ENCODE peak calls at places on chromosomes 5 and 9, in seven cellular contexts. U is mucosa of gallbladder, A is Right ventricle myocardium superior, S is nucleus accumbens, O is NCI-H1694, R is HuH-7.5, X is endothelial cell. Y is an unnamed sample.
A peak's percentile ranks its signal among the peaks of the same experiment; 100 is the strongest.

GRCh38 chr5:141866111-141866510 is 12.1 kb downstream of the PCDH1 start:
- DNase-seq in O (no peak), R (no peak), S (peak; percentile 91), X (no peak), U (peak; percentile 91), A (no peak), Y (peak; percentile 70)

GRCh38 chr9:129580211-129580915 is 40.5 kb downstream of the C9orf50 start:
- DNase-seq in X (no peak), R (no peak), A (no peak), O (no peak), S (no peak), U (no peak), Y (no peak)

GRCh38 chr9:68505681-68506409 is 34.8 kb downstream of the TMEM252 start:
- DNase-seq in A (no peak), U (no peak), O (no peak), X (no peak), R (no peak), S (no peak), Y (no peak)

GRCh38 chr9:84239341-84239740 is 101.2 kb downstream of the SLC28A3 start:
- DNase-seq in O (no peak), A (no peak), R (no peak), S (no peak), X (no peak), U (no peak), Y (no peak)

GRCh38 chr9:546797-547223 is 294.7 kb upstream of the DMRT1 start:
- DNase-seq in O (peak; percentile 59), R (no peak), X (peak; percentile 4), S (peak; percentile 56), A (no peak), U (no peak), Y (no peak)

GRCh38 chr5:159097461-159098284 is 2.0 kb downstream of the EBF1 start:
- DNase-seq in X (peak; percentile 33), O (no peak), U (no peak), S (no peak), R (no peak), A (peak; percentile 72), Y (no peak)

GRCh38 chr9:18396102-18396728 is 77.7 kb upstream of the ADAMTSL1 start:
- DNase-seq in U (no peak), A (no peak), X (no peak), R (no peak), O (peak; percentile 7), S (no peak), Y (no peak)

GRCh38 chr5:149938791-149939358 is 5.7 kb downstream of the PDE6A start:
- DNase-seq in R (no peak), U (no peak), S (no peak), O (no peak), X (no peak), A (no peak), Y (no peak)

GRCh38 chr5:134110382-134110781 is 4.1 kb upstream of the TCF7 start:
- DNase-seq in O (no peak), A (no peak), S (no peak), U (no peak), R (no peak), X (no peak), Y (no peak)

GRCh38 chr9:90333226-90333625 is 309.4 kb downstream of the DIRAS2 start:
- DNase-seq in X (no peak), R (no peak), U (no peak), S (no peak), A (no peak), O (no peak), Y (no peak)

GRCh38 chr5:144162686-144163085 is 7.8 kb downstream of the YIPF5 start:
- DNase-seq in R (no peak), U (no peak), S (no peak), A (no peak), X (no peak), O (no peak), Y (no peak)

GRCh38 chr9:77513457-77513856 is 134.7 kb downstream of the GNA14 start:
- DNase-seq in R (no peak), S (no peak), U (no peak), A (no peak), O (no peak), X (no peak), Y (no peak)

GRCh38 chr5:132525299-132525724 is 18.0 kb downstream of the IL5 start:
- DNase-seq in S (no peak), A (no peak), X (no peak), O (no peak), U (no peak), R (no peak), Y (no peak)

GRCh38 chr5:73170522-73170921 is 2.5 kb upstream of the TMEM174 start:
- DNase-seq in R (no peak), A (no peak), O (peak; percentile 2), S (no peak), U (no peak), X (peak; percentile 55), Y (no peak)

GRCh38 chr5:176824604-176825003 is 14.2 kb downstream of the UNC5A start:
- DNase-seq in O (no peak), X (no peak), S (no peak), U (no peak), A (no peak), R (no peak), Y (no peak)

GRCh38 chr9:16367605-16368424 is 502.7 kb downstream of the BNC2 start:
- DNase-seq in A (no peak), R (no peak), X (no peak), U (no peak), O (no peak), S (no peak), Y (no peak)

GRCh38 chr5:149853019-149853648 is 91.5 kb downstream of the PDE6A start:
- DNase-seq in S (peak; percentile 59), U (peak; percentile 74), R (peak; percentile 50), A (peak; percentile 80), O (no peak), X (peak; percentile 77), Y (peak; percentile 49)

GRCh38 chr9:123217148-123217585 is 51.2 kb downstream of the STRBP start:
- DNase-seq in O (no peak), R (no peak), X (no peak), U (no peak), A (no peak), S (no peak), Y (no peak)

Y was measured in amygdala.